ENCODE peak calls at places on chromosome 22, in eight cellular contexts. G is heart right ventricle, C is stomach, J is neuronal stem cell, P is upper lobe of right lung, D is uterus, Q is neural progenitor cell, O is astrocyte. F is an unnamed sample. For H3K9me3 and H3K4me1, the result is how much of the 10 kb centered on the place peaks cover.

GRCh38 chr22:20218320-20218872 is 49.7 kb downstream of the RTN4R start:
- DNase-seq in C (no peak), G (no peak), Q (no peak), J (no peak), D (no peak), O (no peak), P (no peak), F (no peak)

GRCh38 chr22:20738394-20739089 is 35.4 kb upstream of the SERPIND1 start:
- DNase-seq in Q (no peak), P (no peak), C (no peak), J (no peak), D (no peak), G (no peak), O (no peak), F (no peak)

GRCh38 chr22:35307372-35307771 is 7.7 kb downstream of the TOM1 start:
- DNase-seq in G (no peak), P (peak), C (no peak), Q (no peak), J (no peak), D (no peak), O (no peak), F (no peak)

GRCh38 chr22:27990451-27990840 is 71.4 kb upstream of the PITPNB start:
- DNase-seq in P (no peak), O (no peak), D (no peak), J (no peak), G (no peak), Q (no peak), C (peak), F (no peak)

GRCh38 chr22:25048659-25049657 is 96.4 kb downstream of the KIAA1671 start:
- DNase-seq in D (peak), O (peak), Q (peak), C (peak), P (peak), G (peak), J (peak), F (peak)

GRCh38 chr22:29385305-29385704 is 3.1 kb downstream of the AP1B1 start:
- DNase-seq in J (no peak), Q (no peak), D (no peak), O (no peak), P (no peak), C (no peak), G (no peak), F (no peak)

GRCh38 chr22:29130490-29130889 is 57.7 kb downstream of the KREMEN1 start:
- DNase-seq in O (no peak), C (no peak), G (no peak), Q (no peak), J (no peak), D (no peak), P (no peak), F (no peak)

GRCh38 chr22:28792491-28793383 is 7.6 kb downstream of the XBP1 start:
- DNase-seq in O (no peak), P (no peak), G (no peak), D (no peak), J (no peak), C (no peak), Q (no peak), F (no peak)

GRCh38 chr22:40487663-40488249 is 117.4 kb downstream of the SGSM3 start:
- DNase-seq in G (no peak), D (no peak), P (no peak), J (no peak), O (no peak), C (no peak), Q (no peak), F (no peak)

GRCh38 chr22:48319321-48320047 is 1508.2 kb downstream of the BRD1 start:
- DNase-seq in G (no peak), O (no peak), P (peak), Q (no peak), J (no peak), C (no peak), D (no peak), F (no peak)

GRCh38 chr22:21603973-21604372 is 25.8 kb downstream of the YDJC start:
- DNase-seq in G (no peak), P (no peak), O (no peak), C (no peak), Q (no peak), J (no peak), D (no peak), F (no peak)

GRCh38 chr22:35172452-35172851 is 84.8 kb upstream of the HMGXB4 start:
- DNase-seq in G (no peak), O (no peak), P (peak), Q (no peak), C (no peak), J (no peak), D (no peak), F (no peak)

GRCh38 chr22:27223317-27224177 is 566.2 kb downstream of the MIAT start:
- DNase-seq in D (no peak), J (no peak), Q (no peak), G (no peak), P (no peak), C (no peak), O (peak), F (no peak)

GRCh38 chr22:21032037-21032842 is at the start of gene SLC7A4:
- DNase-seq in Q (peak), D (no peak), P (no peak), O (no peak), J (no peak), C (peak), G (no peak), F (no peak)

GRCh38 chr22:20439556-20439927 is 1.9 kb upstream of the SCARF2 start:
- DNase-seq in P (no peak), O (no peak), Q (no peak), C (no peak), J (no peak), G (no peak), D (no peak), F (no peak)

GRCh38 chr22:31447337-31447736 is 42.3 kb downstream of the EIF4ENIF1 start:
- DNase-seq in C (no peak), G (no peak), Q (no peak), P (no peak), D (no peak), O (no peak), J (no peak), F (no peak)

GRCh38 chr22:11066458-11067285 is 4461.3 kb upstream of the OR11H1 start:
- DNase-seq in P (peak), D (no peak), C (no peak), O (no peak), G (no peak), J (no peak), Q (no peak), F (no peak)

GRCh38 chr22:39527481-39527961 is 5.0 kb downstream of the RPS19BP1 start:
- DNase-seq in J (no peak), D (no peak), O (no peak), P (no peak), C (peak), G (no peak), Q (no peak), F (no peak)

GRCh38 chr22:30705710-30706651 is 11.3 kb downstream of the OSBP2 start:
- DNase-seq in D (no peak), G (no peak), P (no peak), Q (peak), O (peak), J (no peak), C (no peak), F (no peak)

GRCh38 chr22:40180403-40180802 is 2.7 kb downstream of the TNRC6B start:
- DNase-seq in D (no peak), J (no peak), G (no peak), C (no peak), P (no peak), Q (no peak), O (no peak), F (no peak)

GRCh38 chr22:18088825-18089568 is 11.2 kb downstream of the PEX26 start:
- DNase-seq in Q (no peak), J (no peak), C (no peak), P (no peak), G (no peak), O (no peak), D (no peak), F (no peak)

GRCh38 chr22:44026630-44027511 is 2.8 kb downstream of the PARVB start:
- DNase-seq in O (peak), Q (no peak), P (peak), J (no peak), G (peak), C (peak), D (peak), F (peak)

GRCh38 chr22:30876925-30877553 is 91.5 kb downstream of the MORC2 start:
- DNase-seq in O (peak), D (no peak), G (peak), P (no peak), C (no peak), Q (no peak), J (no peak), F (peak)

GRCh38 chr22:48099671-48100070 is 1337.2 kb downstream of the TBC1D22A start:
- DNase-seq in P (peak), O (no peak), Q (no peak), J (no peak), G (no peak), C (peak), D (no peak), F (no peak)

GRCh38 chr22:25509391-25509791 is 55.1 kb upstream of the GRK3 start:
- DNase-seq in Q (no peak), O (peak), J (no peak), D (peak), P (no peak), C (no peak), G (no peak), F (no peak)

GRCh38 chr22:20084547-20085413 is 4.7 kb downstream of the DGCR8 start:
- DNase-seq in C (peak), G (no peak), O (no peak), Q (peak), P (no peak), D (no peak), J (peak), F (no peak)

GRCh38 chr22:30411780-30412179 is 13.8 kb upstream of the MTFP1 start:
- DNase-seq in C (no peak), Q (no peak), P (no peak), D (no peak), O (no peak), J (no peak), G (no peak), F (no peak)

GRCh38 chr22:20562607-20563463 is 55.4 kb downstream of the MED15 start:
- DNase-seq in D (no peak), G (no peak), J (no peak), C (no peak), O (no peak), P (no peak), Q (no peak), F (no peak)

GRCh38 chr22:46909237-46910030 is 147.0 kb downstream of the TBC1D22A start:
- DNase-seq in D (no peak), O (no peak), C (no peak), G (no peak), P (peak), Q (no peak), J (no peak), F (no peak)

GRCh38 chr22:46908641-46909107 is 146.2 kb downstream of the TBC1D22A start:
- DNase-seq in J (no peak), C (no peak), Q (peak), G (no peak), O (no peak), P (peak), D (no peak), F (no peak)

GRCh38 chr22:46907578-46908215 is 145.2 kb downstream of the TBC1D22A start:
- DNase-seq in O (no peak), P (peak), Q (no peak), C (no peak), D (no peak), J (no peak), G (no peak), F (no peak)

GRCh38 chr22:46911341-46911740 is 148.9 kb downstream of the TBC1D22A start:
- DNase-seq in O (no peak), J (no peak), Q (no peak), G (no peak), D (no peak), C (no peak), P (no peak), F (no peak)

DNA sequence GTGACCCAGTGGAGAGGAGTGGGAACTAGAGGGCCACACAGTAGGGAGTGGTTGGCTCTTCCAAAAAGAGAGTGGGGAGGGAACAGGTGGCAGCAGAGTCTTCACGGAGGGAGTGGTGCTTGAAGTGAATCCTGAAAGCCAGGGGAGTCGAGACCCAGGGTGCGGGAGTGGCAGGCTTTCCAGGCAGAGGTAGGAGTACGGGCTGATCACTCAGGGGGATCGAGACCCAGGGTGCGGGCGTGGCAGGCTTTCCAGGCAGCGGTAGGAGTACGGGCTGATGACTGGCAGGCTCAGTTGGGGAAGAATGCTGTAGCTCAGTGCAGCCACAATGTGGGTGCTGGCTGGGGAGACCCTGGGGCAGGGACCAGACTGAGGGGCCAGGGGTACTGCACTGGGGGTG is 148.2 kb downstream of the TBC1D22A start:
- DNase-seq in P (peak), D (no peak), O (no peak), Q (no peak), C (no peak), G (no peak), J (no peak), F (no peak)
- H3K9me3 ChIP-seq in P (under half), D (under half), O (under half), Q (under half), C (under half), G (under half), J (under half), F (under half)

GRCh38 chr22:23847991-23848864 is 9.4 kb upstream of the DERL3 start:
- DNase-seq in Q (peak), G (no peak), C (no peak), D (no peak), J (no peak), O (no peak), P (no peak), F (no peak)
- H3K4me1 ChIP-seq in Q (under half), G (under half), C (under half), D (under half), J (under half), O (under half), P (under half), F (half or more)

GRCh38 chr22:45291931-45292290 is 7.2 kb downstream of the UPK3A start:
- DNase-seq in O (no peak), J (no peak), C (no peak), G (no peak), D (no peak), P (no peak), Q (no peak), F (no peak)
- H3K9me3 ChIP-seq in O (under half), J (under half), C (under half), G (under half), D (under half), P (under half), Q (under half), F (under half)

GRCh38 chr22:49768077-49768476 is 59.6 kb downstream of the BRD1 start:
- DNase-seq in P (peak), O (no peak), C (no peak), D (no peak), Q (no peak), G (no peak), J (no peak), F (peak)
- H3K4me1 ChIP-seq in P (under half), O (under half), C (under half), D (under half), Q (under half), G (under half), J (under half), F (under half)

GRCh38 chr22:49525366-49525765 is 302.3 kb downstream of the BRD1 start:
- DNase-seq in C (no peak), D (no peak), J (no peak), Q (no peak), P (no peak), O (no peak), G (no peak), F (no peak)
- H3K9me3 ChIP-seq in C (under half), D (under half), J (under half), Q (under half), P (under half), O (under half), G (under half), F (under half)

GRCh38 chr22:37197451-37198289 is 9.6 kb upstream of the C1QTNF6 start:
- DNase-seq in D (peak), J (no peak), C (peak), O (peak), G (peak), P (peak), Q (no peak), F (no peak)
- H3K4me1 ChIP-seq in D (under half), J (under half), C (under half), O (under half), G (under half), P (under half), Q (under half), F (half or more)

DNA sequence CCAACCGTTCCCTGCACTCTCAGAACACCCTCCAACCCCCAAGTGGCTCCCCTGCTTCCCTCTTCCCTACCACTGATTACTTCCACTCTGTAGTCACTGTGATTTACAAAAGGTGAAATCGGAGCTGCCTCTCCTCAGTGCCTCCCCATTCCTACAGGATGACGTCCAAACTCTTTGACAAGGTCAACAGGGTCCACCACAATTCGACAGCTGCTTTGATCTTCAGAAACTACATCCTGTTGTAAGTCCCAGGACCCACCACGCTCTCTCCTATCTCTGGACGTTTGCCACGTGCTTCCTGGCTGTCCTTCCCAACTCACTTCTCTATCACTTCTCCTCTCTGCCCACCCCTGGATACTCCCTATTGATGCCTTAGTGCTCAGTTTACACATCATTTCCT is 85.0 kb upstream of the EIF3D start:
- DNase-seq in P (no peak), Q (peak), G (no peak), O (peak), J (no peak), C (no peak), D (no peak), F (no peak)
- H3K9me3 ChIP-seq in P (under half), Q (under half), G (under half), O (under half), J (under half), C (under half), D (under half), F (under half)

GRCh38 chr22:43008509-43008908 is 6.4 kb downstream of the PACSIN2 start:
- DNase-seq in C (no peak), O (no peak), P (no peak), J (no peak), G (no peak), D (no peak), Q (no peak), F (no peak)
- H3K4me1 ChIP-seq in C (half or more), O (under half), P (half or more), J (under half), G (under half), D (under half), Q (under half), F (half or more)

F was measured in left ventricle myocardium inferior.